ENCODE peak calls at places on chromosomes 6 and 20, in eight cellular contexts. C is kidney epithelial cell, E is GM10248, G is HFFc6, M is BJ, U is neural crest cell, A is left lung, Y is H9. R is an unnamed sample.

GRCh38 chr6:139154885-139155547 is 20.1 kb downstream of the HECA start:
- DNase-seq in C (no peak), E (no peak), G (no peak), M (no peak), U (no peak), A (no peak), Y (no peak), R (no peak)

GRCh38 chr6:88914180-88914579 is 49.2 kb downstream of the RNGTT start:
- DNase-seq in C (no peak), E (no peak), G (no peak), M (no peak), U (no peak), A (no peak), Y (no peak), R (no peak)

GRCh38 chr6:139050770-139051313 is 22.3 kb downstream of the ABRACL start:
- DNase-seq in C (no peak), E (no peak), G (no peak), M (no peak), U (no peak), A (no peak), Y (no peak), R (no peak)

GRCh38 chr6:43953794-43954310 is 173.4 kb downstream of the MRPL14 start:
- DNase-seq in C (no peak), E (no peak), G (no peak), M (no peak), U (no peak), A (no peak), Y (peak; percentile 80), R (no peak)

GRCh38 chr6:108619431-108620197 is 58.9 kb downstream of the FOXO3 start:
- DNase-seq in C (no peak), E (no peak), G (peak; percentile 4), M (no peak), U (no peak), A (no peak), Y (no peak), R (no peak)

GRCh38 chr6:134420638-134421181 is 102.8 kb upstream of the SGK1 start:
- DNase-seq in C (no peak), E (no peak), G (peak; percentile 86), M (no peak), U (no peak), A (no peak), Y (no peak), R (no peak)

GRCh38 chr6:14635195-14635594 is 517.6 kb downstream of the CD83 start:
- DNase-seq in C (no peak), E (peak; percentile 24), G (no peak), M (no peak), U (no peak), A (no peak), Y (no peak), R (no peak)

GRCh38 chr6:111888928-111889696 is 15.9 kb upstream of the FYN start:
- DNase-seq in C (no peak), E (no peak), G (no peak), M (no peak), U (peak; percentile 58), A (no peak), Y (peak; percentile 88), R (no peak)

GRCh38 chr20:62252342-62252966 is 14.1 kb downstream of the OSBPL2 start:
- DNase-seq in C (peak; percentile 10), E (no peak), G (no peak), M (no peak), U (no peak), A (peak; percentile 31), Y (no peak), R (no peak)

GRCh38 chr6:23114812-23115504 is 545.6 kb downstream of the HDGFL1 start:
- DNase-seq in C (no peak), E (no peak), G (no peak), M (no peak), U (no peak), A (no peak), Y (no peak), R (no peak)

GRCh38 chr6:26327450-26328264 is 37.3 kb upstream of the BTN3A2 start:
- DNase-seq in C (no peak), E (no peak), G (peak; percentile 74), M (no peak), U (peak; percentile 67), A (no peak), Y (peak; percentile 82), R (no peak)

GRCh38 chr20:62352402-62353288 is 14.5 kb downstream of the LAMA5 start:
- DNase-seq in C (no peak), E (no peak), G (no peak), M (no peak), U (no peak), A (peak; percentile 80), Y (no peak), R (no peak)

GRCh38 chr6:34011298-34011697 is 134.6 kb downstream of the GRM4 start:
- DNase-seq in C (no peak), E (no peak), G (no peak), M (no peak), U (no peak), A (no peak), Y (no peak), R (no peak)

GRCh38 chr6:33578588-33579011 is 1.5 kb downstream of the BAK1 start:
- DNase-seq in C (no peak), E (peak; percentile 64), G (no peak), M (no peak), U (no peak), A (no peak), Y (no peak), R (peak; percentile 58)

GRCh38 chr6:164048840-164049239 is 634.3 kb downstream of the QKI start:
- DNase-seq in C (no peak), E (no peak), G (no peak), M (no peak), U (no peak), A (no peak), Y (no peak), R (no peak)

GRCh38 chr20:31440012-31440659 is at the start of gene DEFB123:
- DNase-seq in C (no peak), E (no peak), G (no peak), M (no peak), U (no peak), A (no peak), Y (no peak), R (no peak)

GRCh38 chr6:89308525-89309400 is 6.3 kb downstream of the GABRR2 start:
- DNase-seq in C (no peak), E (no peak), G (no peak), M (no peak), U (no peak), A (no peak), Y (no peak), R (no peak)

GRCh38 chr6:17866876-17867444 is 120.5 kb downstream of the KIF13A start:
- DNase-seq in C (no peak), E (no peak), G (no peak), M (no peak), U (no peak), A (no peak), Y (no peak), R (no peak)

GRCh38 chr20:23923891-23924435 is 44.4 kb upstream of the CST5 start:
- DNase-seq in C (no peak), E (no peak), G (no peak), M (no peak), U (no peak), A (no peak), Y (no peak), R (no peak)

GRCh38 chr6:71454083-71454482 is 165.5 kb downstream of the OGFRL1 start:
- DNase-seq in C (no peak), E (no peak), G (no peak), M (no peak), U (no peak), A (no peak), Y (no peak), R (no peak)

GRCh38 chr6:80541186-80541585 is 434.7 kb downstream of the BCKDHB start:
- DNase-seq in C (peak; percentile 78), E (no peak), G (peak; percentile 75), M (peak; percentile 60), U (no peak), A (no peak), Y (no peak), R (no peak)

GRCh38 chr20:47786763-47787107 is 1.5 kb upstream of the SULF2 start:
- DNase-seq in C (no peak), E (no peak), G (no peak), M (no peak), U (no peak), A (no peak), Y (no peak), R (no peak)
- TF ChIP-seq CTCF in C (no peak), E (no peak), G (peak; percentile 6), M (no peak), U (peak; percentile 1), A (no peak), Y (no peak), R (no peak)

GRCh38 chr6:166420351-166420750 is 37.6 kb upstream of the MPC1 start:
- DNase-seq in C (no peak), E (no peak), G (no peak), M (no peak), U (no peak), A (no peak), Y (no peak), R (no peak)
- TF ChIP-seq CTCF in C (no peak), E (no peak), G (peak; percentile 28), M (no peak), U (peak; percentile 31), A (no peak), Y (no peak), R (no peak)

DNA sequence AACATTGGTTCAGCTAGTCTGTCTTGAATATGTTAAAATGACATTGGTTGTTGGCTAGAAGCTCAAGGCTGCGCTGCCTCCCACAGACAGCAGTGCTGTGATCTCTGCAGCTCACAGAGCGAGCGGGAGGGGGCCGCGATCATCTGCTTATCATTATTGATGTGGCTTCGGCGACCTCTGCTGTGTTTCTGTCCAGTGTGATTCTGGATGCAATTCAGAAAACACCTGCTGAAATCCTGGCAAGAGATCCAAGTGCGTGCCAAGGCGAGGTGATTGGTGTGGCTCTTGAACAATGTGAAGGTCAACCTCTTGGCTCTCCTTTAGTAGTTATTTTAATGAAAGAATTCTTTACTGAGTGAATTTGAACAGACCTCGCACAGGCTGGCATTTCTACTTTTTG is 142.3 kb upstream of the SASH1 start:
- DNase-seq in C (no peak), E (no peak), G (no peak), M (no peak), U (no peak), A (no peak), Y (no peak), R (no peak)
- TF ChIP-seq CTCF in C (no peak), E (no peak), G (no peak), M (no peak), U (no peak), A (no peak), Y (no peak), R (no peak)

DNA sequence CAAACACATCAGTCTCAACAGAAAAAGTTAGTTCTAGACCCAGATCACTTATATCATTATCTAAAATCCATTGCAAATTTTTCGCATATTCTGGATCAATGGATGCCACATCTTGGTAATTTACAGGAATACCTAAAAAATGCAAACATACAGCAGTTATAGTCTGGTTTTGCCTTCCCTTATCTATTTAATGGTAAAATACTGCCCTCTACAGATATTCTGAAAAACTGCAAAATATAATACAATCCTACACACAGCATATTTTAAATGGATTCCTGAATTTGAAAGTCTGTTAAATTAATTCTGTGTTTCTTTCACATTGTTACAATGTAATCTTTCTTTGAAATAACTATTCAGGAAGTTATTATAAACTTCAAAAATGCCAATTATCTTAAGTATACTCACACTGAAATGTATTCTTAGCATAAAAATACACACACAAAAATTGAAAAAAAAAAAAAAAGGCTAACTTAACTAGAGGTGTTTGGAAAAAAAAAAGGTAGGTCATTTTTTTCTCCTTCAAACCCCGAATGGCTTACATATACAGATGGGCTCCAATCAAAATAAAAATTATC is 88.4 kb downstream of the HACE1 start:
- DNase-seq in C (no peak), E (peak; percentile 18), G (peak; percentile 34), M (no peak), U (no peak), A (no peak), Y (no peak), R (peak; percentile 15)
- TF ChIP-seq CTCF in C (peak; percentile 29), E (no peak), G (peak; percentile 82), M (peak; percentile 46), U (peak; percentile 80), A (peak; percentile 39), Y (peak; percentile 79), R (no peak)